ENCODE peak calls at places on chromosomes 7 and 10, in eight cellular contexts. X is activated T-helper 1 cell treated with anti-CD3 and anti-CD28 coated beads, Interleukin-2, amount 50 U/mL, for 16 hours; P is stimulated activated CD8-positive, alpha-beta memory T cell treated with anti-CD3 and anti-CD28 coated beads, Interleukin-4, amount 100 ng/mL, for 48 hours; K is BJ; E is KBM-7; F is EL; R is transverse colon; U is skeletal muscle cell. S is an unnamed sample.

GRCh38 chr7:98170944-98171343 is 40.3 kb upstream of the BHLHA15 start:
- DNase-seq in K (no peak), R (no peak), X (no peak), U (no peak), E (no peak), F (no peak), P (no peak), S (no peak)

GRCh38 chr10:44347609-44348400 is 37.1 kb downstream of the CXCL12 start:
- DNase-seq in K (no peak), P (no peak), F (no peak), X (no peak), R (no peak), U (no peak), E (no peak), S (no peak)

GRCh38 chr7:3733541-3734140 is 432.6 kb downstream of the SDK1 start:
- DNase-seq in X (no peak), R (no peak), P (no peak), K (no peak), U (no peak), F (no peak), E (no peak), S (no peak)

GRCh38 chr7:118109607-118110006 is 74.4 kb upstream of the LSM8 start:
- DNase-seq in P (no peak), X (no peak), R (no peak), U (no peak), F (no peak), E (no peak), K (no peak), S (no peak)

GRCh38 chr7:19408821-19409220 is 263.6 kb upstream of the FERD3L start:
- DNase-seq in K (no peak), X (no peak), U (no peak), P (no peak), F (no peak), E (no peak), R (no peak), S (no peak)

GRCh38 chr7:159158888-159159405 is 14.3 kb upstream of the VIPR2 start:
- DNase-seq in U (no peak), X (no peak), P (no peak), F (no peak), R (no peak), K (no peak), E (no peak), S (no peak)

GRCh38 chr10:103724771-103725170 is 130.6 kb downstream of the SH3PXD2A start:
- DNase-seq in U (no peak), P (no peak), E (no peak), R (no peak), F (no peak), X (no peak), K (no peak), S (no peak)

GRCh38 chr7:43112941-43113621 is 634 bp downstream of the HECW1 start:
- DNase-seq in P (no peak), X (no peak), E (no peak), U (no peak), R (no peak), F (peak), K (no peak), S (no peak)

GRCh38 chr7:40156988-40157387 is 22.2 kb downstream of the SUGCT start:
- DNase-seq in F (no peak), X (no peak), P (no peak), U (no peak), E (no peak), R (peak), K (no peak), S (no peak)

GRCh38 chr10:79477456-79477855 is 32.0 kb upstream of the ZCCHC24 start:
- DNase-seq in E (no peak), F (no peak), R (no peak), U (no peak), P (no peak), K (no peak), X (no peak), S (no peak)

GRCh38 chr7:148058753-148059152 is 531.8 kb upstream of the C7orf33 start:
- DNase-seq in F (no peak), U (no peak), E (no peak), R (no peak), K (no peak), X (no peak), P (no peak), S (no peak)

GRCh38 chr7:55019329-55019690 is 493 bp downstream of the EGFR start:
- DNase-seq in X (no peak), R (peak), U (no peak), P (no peak), F (peak), K (no peak), E (no peak), S (no peak)

GRCh38 chr7:46603780-46604725 is 683.0 kb upstream of the IGFBP3 start:
- DNase-seq in U (peak), E (no peak), F (no peak), P (no peak), R (peak), X (no peak), K (no peak), S (no peak)

GRCh38 chr10:106904209-106904608 is 260.3 kb downstream of the SORCS1 start:
- DNase-seq in E (no peak), X (no peak), F (no peak), U (no peak), K (no peak), R (no peak), P (no peak), S (no peak)

GRCh38 chr7:76191783-76192240 is 9.9 kb upstream of the SRRM3 start:
- DNase-seq in U (no peak), E (peak), P (no peak), X (no peak), F (peak), R (no peak), K (no peak), S (no peak)

GRCh38 chr7:132234751-132235150 is 341.5 kb downstream of the PLXNA4 start:
- DNase-seq in X (no peak), R (no peak), E (no peak), P (no peak), U (no peak), K (no peak), F (no peak), S (no peak)

GRCh38 chr10:30792025-30792424 is 162.5 kb upstream of the LYZL2 start:
- DNase-seq in K (no peak), R (no peak), X (no peak), E (no peak), U (no peak), F (no peak), P (no peak), S (no peak)

GRCh38 chr10:113216068-113216467 is 266.0 kb downstream of the TCF7L2 start:
- DNase-seq in U (no peak), K (no peak), P (no peak), F (no peak), X (no peak), R (no peak), E (peak), S (no peak)

GRCh38 chr7:42686594-42687156 is 225.2 kb downstream of the C7orf25 start:
- DNase-seq in P (no peak), X (no peak), E (no peak), F (no peak), U (no peak), K (no peak), R (no peak), S (no peak)

GRCh38 chr7:130294314-130294713 is 1.4 kb downstream of the CPA4 start:
- DNase-seq in K (peak), F (peak), R (no peak), E (no peak), X (no peak), P (no peak), U (peak), S (no peak)

GRCh38 chr7:51016546-51016945 is 233.8 kb upstream of the GRB10 start:
- DNase-seq in F (no peak), P (no peak), X (no peak), U (no peak), R (no peak), K (no peak), E (no peak), S (no peak)

GRCh38 chr10:22765660-22766547 is 51.5 kb upstream of the PIP4K2A start:
- DNase-seq in X (no peak), K (no peak), P (no peak), R (no peak), F (no peak), E (peak), U (no peak), S (no peak)

GRCh38 chr10:17453377-17454091 is 861 bp downstream of the ST8SIA6 start:
- DNase-seq in E (peak), U (no peak), P (peak), K (no peak), X (no peak), F (peak), R (peak), S (peak)

GRCh38 chr10:12594448-12594944 is 245.1 kb downstream of the CAMK1D start:
- DNase-seq in F (no peak), U (no peak), R (peak), P (peak), E (peak), X (no peak), K (no peak), S (no peak)

GRCh38 chr7:100793806-100794660 is 33.3 kb downstream of the EPHB4 start:
- DNase-seq in K (no peak), X (no peak), P (no peak), U (no peak), F (peak), R (no peak), E (no peak), S (no peak)

GRCh38 chr7:75623390-75624133 is 115.2 kb downstream of the HIP1 start:
- DNase-seq in U (no peak), K (no peak), X (no peak), E (no peak), R (no peak), F (no peak), P (no peak), S (no peak)

GRCh38 chr10:23702977-23703414 is 264.1 kb downstream of the OTUD1 start:
- DNase-seq in F (peak), K (no peak), U (peak), P (peak), E (peak), R (peak), X (peak), S (no peak)

GRCh38 chr10:98332623-98333269 is 64.8 kb upstream of the LOXL4 start:
- DNase-seq in K (no peak), E (no peak), X (no peak), P (no peak), R (no peak), F (no peak), U (no peak), S (no peak)

GRCh38 chr10:18473424-18474110 is 177.8 kb downstream of the NSUN6 start:
- DNase-seq in R (no peak), U (no peak), E (no peak), K (no peak), X (no peak), P (no peak), F (no peak), S (no peak)

GRCh38 chr10:62814901-62815372 is 1.2 kb downstream of the EGR2 start:
- DNase-seq in F (peak), K (no peak), P (no peak), X (peak), U (no peak), R (no peak), E (no peak), S (no peak)

GRCh38 chr10:91150631-91151030 is 69.8 kb upstream of the PCGF5 start:
- DNase-seq in K (no peak), U (no peak), P (no peak), F (no peak), E (no peak), R (no peak), X (no peak), S (no peak)

GRCh38 chr7:44973610-44974401 is 5.0 kb downstream of the MYO1G start:
- DNase-seq in X (no peak), U (no peak), R (peak), P (peak), F (peak), K (no peak), E (peak), S (no peak)

GRCh38 chr7:11472646-11473045 is 359.4 kb downstream of the THSD7A start:
- DNase-seq in P (no peak), R (no peak), U (no peak), F (no peak), K (no peak), X (no peak), E (no peak), S (no peak)

GRCh38 chr7:55248526-55248925 is 116.6 kb upstream of the LANCL2 start:
- DNase-seq in P (no peak), R (no peak), K (no peak), X (no peak), F (no peak), U (no peak), E (no peak), S (no peak)

GRCh38 chr7:157482011-157482410 is 145.2 kb downstream of the DNAJB6 start:
- DNase-seq in E (no peak), K (no peak), U (no peak), R (no peak), F (no peak), P (no peak), X (no peak), S (no peak)

GRCh38 chr10:117418121-117418520 is 42.9 kb upstream of the PDZD8 start:
- DNase-seq in X (no peak), P (no peak), K (no peak), F (no peak), E (no peak), R (peak), U (no peak), S (no peak)

S was measured in GOT3.